ENCODE peak calls at places on chromosomes 7 and 10, in seven cellular contexts. V is K562, N is suprapubic skin, H is GM12878, A is ovary, E is stomach, K is esophagus muscularis mucosa. L is an unnamed sample.
A peak's percentile ranks its signal among the peaks of the same experiment; 100 is the strongest.

GRCh38 chr7:20299647-20300312 is 30.9 kb upstream of the ITGB8 start:
- DNase-seq in V (no peak), N (no peak), H (peak; percentile 83), A (no peak), E (no peak), K (no peak), L (no peak)

GRCh38 chr10:95464280-95464679 is 96.9 kb downstream of the SORBS1 start:
- DNase-seq in V (no peak), N (no peak), H (no peak), A (no peak), E (no peak), K (no peak), L (no peak)

GRCh38 chr10:22999942-23000341 is 72.1 kb downstream of the ARMC3 start:
- DNase-seq in V (no peak), N (no peak), H (no peak), A (no peak), E (no peak), K (no peak), L (no peak)

GRCh38 chr7:81882086-81882485 is 112.2 kb upstream of the HGF start:
- DNase-seq in V (no peak), N (no peak), H (no peak), A (no peak), E (no peak), K (no peak), L (no peak)

GRCh38 chr10:70106958-70107791 is 25.4 kb downstream of the AIFM2 start:
- DNase-seq in V (peak; percentile 72), N (no peak), H (peak; percentile 80), A (no peak), E (no peak), K (no peak), L (no peak)

GRCh38 chr10:106440767-106441166 is 723.7 kb downstream of the SORCS1 start:
- DNase-seq in V (no peak), N (no peak), H (no peak), A (no peak), E (no peak), K (no peak), L (no peak)

GRCh38 chr10:97210576-97210975 is 24.8 kb upstream of the SLIT1 start:
- DNase-seq in V (peak; percentile 68), N (peak; percentile 76), H (peak; percentile 37), A (peak; percentile 77), E (peak; percentile 72), K (no peak), L (peak; percentile 65)

GRCh38 chr7:8491106-8491505 is 57.7 kb downstream of the NXPH1 start:
- DNase-seq in V (no peak), N (no peak), H (no peak), A (no peak), E (no peak), K (no peak), L (no peak)

GRCh38 chr10:101577121-101577871 is 10.8 kb downstream of the POLL start:
- DNase-seq in V (no peak), N (no peak), H (no peak), A (no peak), E (no peak), K (no peak), L (no peak)

GRCh38 chr10:101319241-101319915 is 34.6 kb upstream of the BTRC start:
- DNase-seq in V (no peak), N (no peak), H (no peak), A (no peak), E (no peak), K (no peak), L (no peak)

GRCh38 chr7:144842377-144842851 is 6.6 kb upstream of the TPK1 start:
- DNase-seq in V (no peak), N (no peak), H (no peak), A (no peak), E (peak; percentile 72), K (no peak), L (no peak)

GRCh38 chr7:30240401-30240800 is 44.0 kb upstream of the ZNRF2 start:
- DNase-seq in V (no peak), N (no peak), H (no peak), A (no peak), E (no peak), K (peak; percentile 14), L (no peak)

GRCh38 chr10:91745086-91745831 is 53.0 kb upstream of the TNKS2 start:
- DNase-seq in V (no peak), N (no peak), H (no peak), A (no peak), E (peak; percentile 39), K (no peak), L (no peak)

GRCh38 chr7:50782376-50783208 is at the start of gene GRB10:
- DNase-seq in V (peak; percentile 47), N (no peak), H (no peak), A (peak; percentile 48), E (no peak), K (no peak), L (no peak)

GRCh38 chr10:23193435-23194074 is 1.4 kb downstream of the PTF1A start:
- DNase-seq in V (no peak), N (no peak), H (no peak), A (no peak), E (no peak), K (peak; percentile 29), L (no peak)

GRCh38 chr10:88895252-88895651 is 15.2 kb downstream of the STAMBPL1 start:
- DNase-seq in V (no peak), N (no peak), H (no peak), A (no peak), E (no peak), K (no peak), L (no peak)

GRCh38 chr7:7789551-7789988 is 71.2 kb upstream of the RPA3 start:
- DNase-seq in V (no peak), N (no peak), H (peak; percentile 73), A (no peak), E (no peak), K (no peak), L (no peak)

GRCh38 chr7:73717991-73718405 is 1.5 kb downstream of the STX1A start:
- DNase-seq in V (no peak), N (no peak), H (no peak), A (no peak), E (no peak), K (no peak), L (no peak)

DNA sequence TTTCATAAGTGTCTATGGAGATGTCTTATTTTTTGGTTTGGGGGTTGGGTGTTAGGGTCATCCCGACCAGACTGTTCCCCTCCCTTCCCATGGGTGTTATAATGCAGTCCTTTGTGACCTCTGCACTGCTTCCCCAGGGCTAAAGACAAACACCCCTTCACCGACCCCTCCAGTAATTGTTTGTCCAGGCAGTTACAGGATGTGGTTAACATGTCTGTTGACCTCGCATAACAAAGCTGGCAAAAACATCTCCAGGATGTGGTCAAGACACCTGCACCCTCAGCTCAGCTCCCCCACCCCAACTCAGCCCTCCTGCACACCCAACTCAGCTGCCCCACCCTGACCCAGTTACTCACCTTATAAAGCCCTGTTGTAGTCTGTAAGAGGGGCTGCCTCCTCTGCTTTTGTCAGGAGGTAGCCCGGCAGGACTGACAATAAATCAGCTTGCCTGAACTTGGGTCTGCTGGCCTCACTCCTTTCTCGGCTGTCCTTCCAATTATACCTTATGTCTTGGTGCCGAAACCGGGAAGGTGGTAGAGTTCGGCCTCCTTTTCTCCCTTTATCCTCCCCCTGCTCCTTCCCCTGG is 102.2 kb downstream of the ZNF92 start:
- DNase-seq in V (no peak), N (no peak), H (peak; percentile 67), A (no peak), E (no peak), K (no peak), L (no peak)
- TF ChIP-seq EP300 in V (no peak), N (no peak), H (peak; percentile 77), A (no peak), E (no peak), K (no peak), L (no peak)

GRCh38 chr7:105355701-105356100 is 33.0 kb downstream of the SRPK2 start:
- DNase-seq in V (no peak), N (no peak), H (no peak), A (no peak), E (no peak), K (no peak), L (no peak)
- H3K4me1 ChIP-seq in V (peaks cover 29% of the 10 kb centered on the region), N (peaks cover 37% of the 10 kb centered on the region), H (peaks cover 43% of the 10 kb centered on the region), A (peaks cover 12% of the 10 kb centered on the region), E (peaks cover 56% of the 10 kb centered on the region), K (peaks cover 46% of the 10 kb centered on the region), L (peaks cover 26% of the 10 kb centered on the region)

GRCh38 chr7:27677912-27678612 is 15.4 kb upstream of the HIBADH start:
- DNase-seq in V (peak; percentile 19), N (no peak), H (no peak), A (no peak), E (no peak), K (no peak), L (no peak)
- TF ChIP-seq POLR2A in V (no peak), N (no peak), H (no peak), A (no peak), E (no peak), K (no peak), L (no peak)

DNA sequence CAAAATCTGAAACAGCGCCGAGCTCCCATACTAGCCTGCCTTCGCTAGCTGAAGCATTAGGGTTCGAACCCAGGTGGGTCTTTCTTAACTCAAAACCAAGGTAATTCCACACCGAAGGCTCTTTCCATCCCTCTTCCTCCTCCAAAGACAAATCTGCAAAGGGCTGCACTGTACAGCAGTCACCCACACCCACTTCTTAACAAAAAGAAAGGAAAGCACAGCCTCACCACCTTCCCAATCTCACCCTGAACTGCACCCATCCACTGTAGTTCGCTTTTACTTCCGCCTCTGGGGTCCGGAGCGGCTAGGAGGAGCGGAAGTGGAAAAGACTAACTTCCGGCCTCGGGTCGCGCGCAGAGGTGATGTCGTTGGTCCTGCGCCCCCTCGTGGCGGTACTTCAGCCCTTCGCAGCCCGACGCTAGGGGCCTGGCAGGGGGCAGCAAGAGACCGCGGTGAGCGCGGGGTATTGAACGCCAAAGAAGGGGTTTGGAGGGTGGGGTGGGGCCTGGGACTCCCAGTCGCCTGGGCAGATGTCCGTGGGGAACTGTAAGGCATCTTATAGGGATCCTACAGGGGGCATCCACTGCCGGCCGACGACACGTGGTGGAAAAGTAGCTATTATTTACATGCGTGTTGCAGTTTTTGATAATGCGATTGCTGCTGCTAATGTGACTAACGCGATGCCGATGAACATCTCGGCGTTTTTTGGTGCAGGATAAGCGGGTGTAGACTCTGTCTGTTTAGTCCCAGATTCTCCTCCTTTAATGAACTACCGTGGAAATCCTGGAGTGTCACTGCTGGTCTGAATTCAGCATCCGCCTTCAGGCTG is at the start of gene MTERF1:
- DNase-seq in V (peak; percentile 88), N (peak; percentile 94), H (peak; percentile 69), A (peak; percentile 95), E (peak; percentile 94), K (peak; percentile 96), L (peak; percentile 90)
- TF ChIP-seq EP300 in V (peak; percentile 24), N (no peak), H (no peak), A (no peak), E (no peak), K (no peak), L (peak; percentile 77)

GRCh38 chr10:103514244-103514643 is 20.7 kb downstream of the NEURL1 start:
- DNase-seq in V (no peak), N (peak; percentile 29), H (no peak), A (no peak), E (no peak), K (no peak), L (no peak)

GRCh38 chr10:103513383-103514060 is 20.0 kb downstream of the NEURL1 start:
- DNase-seq in V (no peak), N (peak; percentile 37), H (no peak), A (no peak), E (no peak), K (no peak), L (no peak)

GRCh38 chr10:103512166-103512565 is 18.7 kb downstream of the NEURL1 start:
- DNase-seq in V (no peak), N (no peak), H (no peak), A (no peak), E (no peak), K (no peak), L (no peak)

GRCh38 chr10:103510791-103511757 is 17.6 kb downstream of the NEURL1 start:
- DNase-seq in V (no peak), N (no peak), H (no peak), A (no peak), E (no peak), K (no peak), L (no peak)

GRCh38 chr10:103512591-103513382 is 19.3 kb downstream of the NEURL1 start:
- DNase-seq in V (no peak), N (no peak), H (no peak), A (no peak), E (peak; percentile 34), K (no peak), L (no peak)
- H3K4me1 ChIP-seq in V (no peaks in the 10 kb centered on the region), N (no peaks in the 10 kb centered on the region), H (peaks cover 10% of the 10 kb centered on the region), A (peaks cover 10% of the 10 kb centered on the region), E (peaks cover 35% of the 10 kb centered on the region), K (peaks cover 37% of the 10 kb centered on the region), L (no peaks in the 10 kb centered on the region)

L was measured in tibial nerve.